ENCODE peak calls at places on chromosomes 16 and 17, in five cellular contexts. L is activated gamma-delta T cell treated with Interleukin-2 at 50 U/mL for 16 hours, B is T-helper 1 cell, D is transverse colon, N is Daoy. A is an unnamed sample.

GRCh38 chr16:55621771-55622170 is 34.0 kb upstream of the SLC6A2 start:
- DNase-seq in L (no peak), B (no peak), D (no peak), N (no peak), A (no peak)

GRCh38 chr17:74520790-74521480 is 10.3 kb downstream of the CD300LB start:
- DNase-seq in L (no peak), B (no peak), D (no peak), N (peak), A (no peak)

GRCh38 chr17:38637951-38638350 is 32.2 kb upstream of the SRCIN1 start:
- DNase-seq in L (no peak), B (no peak), D (no peak), N (no peak), A (no peak)

GRCh38 chr16:12961621-12962020 is 60.2 kb downstream of the SHISA9 start:
- DNase-seq in L (no peak), B (no peak), D (no peak), N (no peak), A (no peak)

GRCh38 chr17:4860651-4861050 is 27.5 kb downstream of the MINK1 start:
- DNase-seq in L (no peak), B (no peak), D (no peak), N (no peak), A (no peak)

GRCh38 chr16:17307501-17307900 is 163.3 kb downstream of the XYLT1 start:
- DNase-seq in L (no peak), B (no peak), D (no peak), N (no peak), A (no peak)

GRCh38 chr16:85259115-85259830 is 147.0 kb upstream of the CIBAR2 start:
- DNase-seq in L (no peak), B (no peak), D (no peak), N (no peak), A (no peak)

GRCh38 chr17:68498479-68499326 is 13.5 kb upstream of the PRKAR1A start:
- DNase-seq in L (no peak), B (no peak), D (no peak), N (no peak), A (no peak)

A was measured in effector CD8-positive, alpha-beta T cell.